ENCODE peak calls at places on chromosomes 7 and 10, in ten cellular contexts. S is fibroblast of lung; R is NCI-H69; A is activated CD4-positive, alpha-beta T cell treated with anti-CD3 and anti-CD28 coated beads, Interleukin-2, amount 10 ng/mL, durations not matched to agents 7 days and 5 days; K is dermis microvascular lymphatic vessel endothelial cell; N is HEK293T; E is CD4-positive, alpha-beta T cell; F is stimulated activated CD4-positive, alpha-beta T cell treated with anti-CD3 and anti-CD28 coated beads, Interleukin-1b, Interleukin-23, amount 100 ng/mL, for 1 hour; P is activated T-cell treated with anti-CD3 and anti-CD28 coated beads for 1 hour; W is H54. B is an unnamed sample.

GRCh38 chr10:61452229-61452651 is 941 bp downstream of the TMEM26 start:
- DNase-seq in S (peak), R (peak), A (no peak), K (no peak), N (no peak), E (no peak), F (no peak), P (no peak), W (no peak), B (no peak)

GRCh38 chr10:128574616-128575210 is 448.5 kb upstream of the MKI67 start:
- DNase-seq in S (no peak), R (no peak), A (no peak), K (no peak), N (no peak), E (no peak), F (no peak), P (no peak), W (no peak), B (no peak)

GRCh38 chr10:70925377-70926214 is 37.2 kb upstream of the PCBD1 start:
- DNase-seq in S (peak), R (peak), A (peak), K (no peak), N (peak), E (peak), F (peak), P (peak), W (peak), B (peak)

GRCh38 chr10:30228638-30229037 is 120.4 kb downstream of the MTPAP start:
- DNase-seq in S (no peak), R (no peak), A (no peak), K (no peak), N (no peak), E (no peak), F (no peak), P (no peak), W (no peak), B (peak)

GRCh38 chr7:74334026-74334425 is 44.8 kb downstream of the CLIP2 start:
- DNase-seq in S (peak), R (no peak), A (no peak), K (peak), N (no peak), E (no peak), F (no peak), P (no peak), W (no peak), B (no peak)

GRCh38 chr10:69838853-69839252 is 37.1 kb downstream of the COL13A1 start:
- DNase-seq in S (peak), R (no peak), A (no peak), K (peak), N (no peak), E (no peak), F (no peak), P (no peak), W (peak), B (no peak)

GRCh38 chr7:76375251-76375650 is 16.5 kb upstream of the YWHAG start:
- DNase-seq in S (no peak), R (no peak), A (no peak), K (no peak), N (no peak), E (no peak), F (no peak), P (no peak), W (no peak), B (no peak)

GRCh38 chr7:18356195-18356645 is 139.3 kb upstream of the HDAC9 start:
- DNase-seq in S (peak), R (peak), A (no peak), K (peak), N (peak), E (no peak), F (no peak), P (no peak), W (peak), B (peak)

GRCh38 chr10:87519582-87519981 is 14.9 kb downstream of the MINPP1 start:
- DNase-seq in S (no peak), R (no peak), A (no peak), K (no peak), N (no peak), E (no peak), F (no peak), P (no peak), W (no peak), B (no peak)

GRCh38 chr10:26697922-26698608 is 564 bp downstream of the PDSS1 start:
- DNase-seq in S (peak), R (peak), A (no peak), K (no peak), N (peak), E (no peak), F (no peak), P (no peak), W (no peak), B (no peak)

GRCh38 chr7:42236266-42237161 is 495 bp downstream of the GLI3 start:
- DNase-seq in S (peak), R (peak), A (peak), K (no peak), N (peak), E (no peak), F (no peak), P (no peak), W (peak), B (no peak)

GRCh38 chr7:45978731-45979211 is 57.7 kb upstream of the IGFBP3 start:
- DNase-seq in S (peak), R (no peak), A (no peak), K (no peak), N (no peak), E (no peak), F (no peak), P (no peak), W (no peak), B (no peak)

GRCh38 chr7:49787980-49788379 is 14.5 kb downstream of the VWC2 start:
- DNase-seq in S (no peak), R (no peak), A (no peak), K (no peak), N (no peak), E (no peak), F (no peak), P (no peak), W (no peak), B (no peak)

GRCh38 chr10:130579913-130580312 is 443.7 kb downstream of the GLRX3 start:
- DNase-seq in S (no peak), R (no peak), A (no peak), K (no peak), N (peak), E (no peak), F (no peak), P (no peak), W (no peak), B (no peak)

GRCh38 chr7:149787428-149788299 is 14.3 kb upstream of the ZNF467 start:
- DNase-seq in S (no peak), R (peak), A (no peak), K (no peak), N (peak), E (no peak), F (no peak), P (no peak), W (no peak), B (peak)

GRCh38 chr10:102291221-102291905 is 46.0 kb downstream of the GBF1 start:
- DNase-seq in S (no peak), R (no peak), A (no peak), K (no peak), N (no peak), E (no peak), F (no peak), P (no peak), W (no peak), B (no peak)

B was measured in NB4.